ENCODE peak calls at places on chromosomes 13 and 19, in four cellular contexts. L, C, Q and M are unnamed samples.

GRCh38 chr19:8224394-8225145 is 15.4 kb downstream of the CERS4 start:
- DNase-seq in L (no peak), Q (no peak), C (no peak), M (no peak)

GRCh38 chr13:111904701-111905608 is 162.0 kb upstream of the SOX1 start:
- DNase-seq in Q (no peak), L (no peak), C (no peak), M (no peak)

GRCh38 chr13:42996584-42996983 is 4.5 kb upstream of the EPSTI1 start:
- DNase-seq in Q (no peak), L (no peak), C (no peak), M (no peak)

GRCh38 chr19:590750-591098 is 1.0 kb downstream of the HCN2 start:
- DNase-seq in L (no peak), C (no peak), Q (no peak), M (no peak)

GRCh38 chr13:40408602-40409001 is 257.8 kb downstream of the FOXO1 start:
- DNase-seq in Q (peak), C (no peak), L (no peak), M (no peak)

GRCh38 chr13:97889803-97890202 is 63.7 kb upstream of the IPO5 start:
- DNase-seq in Q (no peak), L (no peak), C (no peak), M (no peak)

GRCh38 chr19:58572818-58573657 is at the start of gene MZF1:
- DNase-seq in Q (peak), C (peak), L (no peak), M (no peak)

GRCh38 chr13:43879323-43880181 is at the start of the genes CCDC122 and LACC1:
- DNase-seq in C (peak), L (peak), Q (peak), M (peak)

GRCh38 chr13:93249259-93249917 is 22.8 kb downstream of the GPC6 start:
- DNase-seq in L (no peak), C (no peak), Q (peak), M (no peak)

GRCh38 chr13:97325738-97326137 is 103.6 kb downstream of the MBNL2 start:
- DNase-seq in C (no peak), L (no peak), Q (no peak), M (no peak)

GRCh38 chr19:6138511-6138910 is 3.0 kb downstream of the ACSBG2 start:
- DNase-seq in L (no peak), Q (no peak), C (no peak), M (no peak)

GRCh38 chr13:74338341-74338740 is 204.1 kb upstream of the KLF12 start:
- DNase-seq in L (no peak), Q (no peak), C (no peak), M (no peak)

GRCh38 chr13:37074703-37075102 is 15.2 kb upstream of the SUPT20H start:
- DNase-seq in L (peak), Q (no peak), C (peak), M (peak)

GRCh38 chr13:21518617-21519144 is 59.6 kb upstream of the ZDHHC20 start:
- DNase-seq in L (no peak), Q (no peak), C (no peak), M (no peak)

GRCh38 chr13:21734961-21735360 is 64.1 kb downstream of the FGF9 start:
- DNase-seq in C (no peak), Q (no peak), L (no peak), M (no peak)

GRCh38 chr19:32252333-32252669 is 93.1 kb upstream of the ZNF507 start:
- DNase-seq in L (no peak), Q (no peak), C (no peak), M (no peak)

GRCh38 chr19:17794731-17795494 is at the start of gene B3GNT3:
- DNase-seq in C (peak), L (peak), Q (no peak), M (no peak)

GRCh38 chr13:45361596-45362206 is 20.7 kb upstream of the TPT1 start:
- DNase-seq in L (no peak), Q (peak), C (no peak), M (no peak)

GRCh38 chr19:53521373-53522202 is 16.4 kb upstream of the ZNF331 start:
- DNase-seq in C (no peak), Q (no peak), L (no peak), M (no peak)

GRCh38 chr13:20415694-20416107 is 110.0 kb downstream of the CRYL1 start:
- DNase-seq in L (no peak), C (no peak), Q (no peak), M (no peak)

GRCh38 chr13:62085832-62086231 is 670.2 kb upstream of the PCDH20 start:
- DNase-seq in L (no peak), C (no peak), Q (no peak), M (no peak)

GRCh38 chr13:112457485-112457884 is 81.3 kb downstream of the SPACA7 start:
- DNase-seq in C (peak), Q (no peak), L (no peak), M (no peak)

GRCh38 chr19:13150919-13151604 is 851 bp downstream of the IER2 start:
- DNase-seq in L (no peak), Q (no peak), C (peak), M (no peak)

GRCh38 chr13:65091031-65091430 is 2139.1 kb downstream of the PCDH9 start:
- DNase-seq in Q (no peak), L (no peak), C (no peak), M (no peak)

GRCh38 chr13:61766667-61767058 is 351.0 kb upstream of the PCDH20 start:
- DNase-seq in L (no peak), C (no peak), Q (no peak), M (no peak)

GRCh38 chr19:39998511-39998910 is 1.7 kb downstream of the ZNF546 start:
- DNase-seq in L (no peak), Q (no peak), C (no peak), M (no peak)

GRCh38 chr19:9838324-9838723 is 3.2 kb downstream of the PIN1 start:
- DNase-seq in C (no peak), L (no peak), Q (no peak), M (no peak)

GRCh38 chr19:31548941-31549340 is 199.7 kb upstream of the TSHZ3 start:
- DNase-seq in Q (no peak), L (no peak), C (no peak), M (peak)

GRCh38 chr13:31485651-31486051 is 253.7 kb upstream of the RXFP2 start:
- DNase-seq in Q (no peak), C (no peak), L (no peak), M (no peak)

GRCh38 chr19:18587561-18587960 is 1.0 kb upstream of the REX1BD start:
- DNase-seq in L (no peak), C (no peak), Q (no peak), M (no peak)

GRCh38 chr13:62551588-62551987 is 1135.9 kb upstream of the PCDH20 start:
- DNase-seq in Q (no peak), C (no peak), L (no peak), M (no peak)